ENCODE peak calls at places on chromosome 15, in six cellular contexts. O, Z, S, I, U and F are unnamed samples.

GRCh38 chr15:72197460-72198409 is at the start of gene GRAMD2A:
- DNase-seq in O (no peak), Z (peak), U (no peak), S (peak), I (no peak), F (peak)

GRCh38 chr15:84881520-84881830 is 3.0 kb upstream of the SLC28A1 start:
- DNase-seq in Z (no peak), O (no peak), I (no peak), S (no peak), U (no peak), F (no peak)

GRCh38 chr15:92570391-92570790 is 85.2 kb downstream of the FAM174B start:
- DNase-seq in Z (no peak), O (no peak), S (no peak), I (no peak), U (no peak), F (no peak)

GRCh38 chr15:95017950-95018349 is 786.6 kb downstream of the MCTP2 start:
- DNase-seq in I (peak), U (peak), Z (peak), O (no peak), S (peak), F (no peak)

GRCh38 chr15:90883526-90883931 is 775 bp upstream of the FES start:
- DNase-seq in S (peak), U (peak), Z (no peak), I (no peak), O (no peak), F (no peak)

GRCh38 chr15:63374686-63375520 is 6.7 kb downstream of the CA12 start:
- DNase-seq in S (peak), U (no peak), Z (no peak), I (no peak), O (peak), F (no peak)

GRCh38 chr15:40322531-40323238 is 807 bp upstream of the INAFM2 start:
- DNase-seq in Z (peak), I (peak), O (no peak), S (no peak), U (peak), F (peak)

GRCh38 chr15:91863621-91864255 is 10.2 kb downstream of the SLCO3A1 start:
- DNase-seq in O (no peak), I (no peak), S (no peak), Z (no peak), U (no peak), F (no peak)

GRCh38 chr15:85485956-85486567 is 105.7 kb downstream of the AKAP13 start:
- DNase-seq in O (peak), S (peak), U (no peak), Z (peak), I (peak), F (peak)

GRCh38 chr15:44697014-44697413 is 14.1 kb downstream of the PATL2 start:
- DNase-seq in I (no peak), S (no peak), O (no peak), Z (no peak), U (no peak), F (no peak)

GRCh38 chr15:101204744-101205535 is 46.9 kb downstream of the CHSY1 start:
- DNase-seq in O (no peak), I (no peak), Z (no peak), S (peak), U (no peak), F (no peak)

GRCh38 chr15:77419050-77419835 is 661 bp downstream of the PEAK1 start:
- DNase-seq in S (peak), Z (peak), U (peak), I (peak), O (no peak), F (peak)

GRCh38 chr15:70342554-70343548 is 245.1 kb upstream of the TLE3 start:
- DNase-seq in Z (no peak), I (no peak), U (no peak), O (no peak), S (no peak), F (no peak)

GRCh38 chr15:44435893-44436667 is 8.7 kb downstream of the CTDSPL2 start:
- DNase-seq in Z (no peak), S (peak), U (no peak), O (no peak), I (no peak), F (no peak)

GRCh38 chr15:68729789-68730201 is 90.9 kb downstream of the ANP32A start:
- DNase-seq in S (no peak), U (no peak), O (no peak), I (no peak), Z (no peak), F (no peak)

GRCh38 chr15:82566690-82567089 is 26.4 kb upstream of the RPS17 start:
- DNase-seq in U (no peak), S (peak), I (no peak), O (no peak), Z (no peak), F (no peak)

GRCh38 chr15:38705421-38706219 is 141.0 kb upstream of the RASGRP1 start:
- DNase-seq in Z (no peak), S (no peak), U (no peak), O (no peak), I (no peak), F (no peak)

GRCh38 chr15:77489647-77490046 is 69.0 kb downstream of the HMG20A start:
- DNase-seq in S (no peak), U (no peak), Z (no peak), O (no peak), I (no peak), F (no peak)

GRCh38 chr15:69143756-69144436 is 16.5 kb upstream of the GLCE start:
- DNase-seq in U (no peak), O (no peak), S (no peak), Z (no peak), I (no peak), F (no peak)

GRCh38 chr15:99999282-100000070 is 266.2 kb upstream of the LYSMD4 start:
- DNase-seq in U (no peak), O (no peak), S (no peak), I (no peak), Z (peak), F (no peak)

GRCh38 chr15:101309436-101310162 is 14.6 kb upstream of the SNRPA1 start:
- DNase-seq in S (no peak), U (no peak), O (no peak), I (no peak), Z (peak), F (no peak)

GRCh38 chr15:92394327-92395175 is 870 bp downstream of the ST8SIA2 start:
- DNase-seq in Z (no peak), U (no peak), O (no peak), S (no peak), I (no peak), F (peak)

GRCh38 chr15:31468911-31469800 is 142.5 kb downstream of the KLF13 start:
- DNase-seq in Z (no peak), S (no peak), O (no peak), I (no peak), U (no peak), F (no peak)

GRCh38 chr15:32743411-32744145 is 25.8 kb downstream of the GREM1 start:
- DNase-seq in I (no peak), U (no peak), S (peak), Z (no peak), O (no peak), F (no peak)

GRCh38 chr15:79680721-79681120 is 216.1 kb downstream of the MTHFS start:
- DNase-seq in O (peak), Z (no peak), U (no peak), S (peak), I (no peak), F (no peak)

GRCh38 chr15:78109156-78109555 is 16.8 kb downstream of the SH2D7 start:
- DNase-seq in U (no peak), Z (peak), I (no peak), S (no peak), O (no peak), F (no peak)

GRCh38 chr15:78418239-78418638 is 19.8 kb upstream of the IREB2 start:
- DNase-seq in I (no peak), O (no peak), S (peak), U (no peak), Z (no peak), F (no peak)

GRCh38 chr15:31129769-31130303 is 28.3 kb upstream of the TRPM1 start:
- DNase-seq in S (no peak), I (no peak), U (no peak), Z (no peak), O (no peak), F (no peak)

GRCh38 chr15:63389902-63390301 is 8.3 kb upstream of the CA12 start:
- DNase-seq in I (peak), Z (peak), O (no peak), U (peak), S (no peak), F (no peak)

GRCh38 chr15:63450884-63451225 is 53.5 kb upstream of the USP3 start:
- DNase-seq in U (no peak), O (no peak), Z (no peak), S (no peak), I (no peak), F (no peak)

GRCh38 chr15:82178061-82178460 is 84.5 kb downstream of the EFL1 start:
- DNase-seq in I (no peak), Z (no peak), U (no peak), S (peak), O (no peak), F (no peak)

GRCh38 chr15:83209333-83209732 is 1.7 kb upstream of the HDGFL3 start:
- DNase-seq in U (no peak), I (no peak), Z (no peak), O (no peak), S (no peak), F (no peak)

GRCh38 chr15:58390118-58390517 is 41.7 kb upstream of the LIPC start:
- DNase-seq in Z (no peak), O (no peak), U (no peak), I (no peak), S (no peak), F (no peak)
- TF ChIP-seq CTCF in Z (no peak), O (no peak), U (no peak), I (no peak), S (no peak), F (no peak)

GRCh38 chr15:52385670-52386069 is 90.1 kb upstream of the MYO5C start:
- DNase-seq in S (no peak), Z (no peak), O (no peak), I (no peak), U (no peak), F (no peak)
- TF ChIP-seq CTCF in S (no peak), Z (no peak), O (no peak), I (no peak), U (no peak), F (no peak)

GRCh38 chr15:35179739-35180138 is 94.6 kb upstream of the NANOGP8 start:
- DNase-seq in S (no peak), I (no peak), O (no peak), U (no peak), Z (no peak), F (no peak)

GRCh38 chr15:35186346-35186745 is 101.3 kb upstream of the NANOGP8 start:
- DNase-seq in U (no peak), I (no peak), Z (no peak), S (no peak), O (no peak), F (no peak)

GRCh38 chr15:35181538-35181937 is 96.4 kb upstream of the NANOGP8 start:
- DNase-seq in O (no peak), S (peak), U (no peak), Z (no peak), I (no peak), F (no peak)

GRCh38 chr15:35184646-35185045 is 99.6 kb upstream of the NANOGP8 start:
- DNase-seq in Z (no peak), S (no peak), U (no peak), O (no peak), I (no peak), F (no peak)

GRCh38 chr15:35182841-35183479 is 97.9 kb upstream of the NANOGP8 start:
- DNase-seq in O (no peak), S (no peak), Z (no peak), I (no peak), U (no peak), F (no peak)
- TF ChIP-seq CTCF in O (no peak), S (no peak), Z (no peak), I (no peak), U (no peak), F (no peak)

DNA sequence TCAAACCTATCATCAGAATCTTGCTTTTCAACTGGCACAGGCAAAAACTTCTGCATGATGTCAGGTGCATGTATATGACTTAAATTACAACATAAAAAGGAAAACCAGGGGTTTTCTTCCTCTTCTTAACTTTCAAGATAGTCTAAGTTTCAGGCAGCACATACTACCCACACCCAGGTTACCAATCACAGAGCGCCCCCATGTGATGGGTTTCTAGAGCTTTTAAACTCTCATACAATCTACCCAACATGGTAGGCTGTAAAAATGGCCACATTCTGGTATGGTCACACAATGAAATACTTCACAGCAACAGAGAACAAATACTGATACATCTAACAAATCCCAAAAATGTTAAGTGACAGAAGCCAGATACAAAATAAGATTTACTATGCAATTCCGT is 7.4 kb downstream of the MESD start:
- DNase-seq in I (no peak), U (no peak), Z (no peak), O (no peak), S (no peak), F (no peak)
- TF ChIP-seq CTCF in I (no peak), U (no peak), Z (no peak), O (no peak), S (no peak), F (no peak)

DNA sequence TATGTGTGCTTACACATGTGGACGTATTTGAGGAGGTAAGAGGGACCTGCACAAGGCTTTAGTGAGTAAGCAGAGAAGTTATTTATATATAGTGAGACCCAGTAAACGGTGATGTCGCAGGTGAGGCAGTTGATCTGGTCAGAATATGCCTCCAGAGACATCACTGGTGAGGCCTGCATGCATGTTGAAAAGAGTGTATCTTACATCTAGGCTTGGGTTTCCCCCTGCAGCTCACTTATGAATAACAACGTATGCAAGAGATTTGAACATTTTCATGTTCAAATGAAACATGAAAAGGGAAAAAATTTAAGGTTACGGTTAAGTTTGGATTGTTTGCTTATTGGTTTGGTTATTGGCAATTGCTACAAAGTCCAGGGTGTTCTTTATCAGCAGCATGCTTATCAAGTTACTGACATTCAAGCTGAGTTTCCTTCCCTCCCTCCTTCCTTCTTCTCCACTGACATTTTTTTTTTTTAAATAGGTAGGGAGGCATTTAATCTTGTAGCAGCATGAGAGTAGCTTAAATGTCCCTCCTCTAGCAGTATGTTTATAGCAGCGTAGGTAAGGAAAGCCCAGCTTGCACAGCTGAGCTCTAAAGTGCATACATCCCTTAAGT is 123.2 kb downstream of the IGF1R start:
- DNase-seq in I (no peak), U (no peak), Z (no peak), S (no peak), O (no peak), F (no peak)
- TF ChIP-seq CTCF in I (no peak), U (no peak), Z (no peak), S (no peak), O (no peak), F (no peak)

GRCh38 chr15:42421376-42421775 is 62.1 kb downstream of the CAPN3 start:
- DNase-seq in O (no peak), S (no peak), I (no peak), Z (no peak), U (no peak), F (no peak)
- TF ChIP-seq CTCF in O (no peak), S (no peak), I (no peak), Z (no peak), U (no peak), F (no peak)

DNA sequence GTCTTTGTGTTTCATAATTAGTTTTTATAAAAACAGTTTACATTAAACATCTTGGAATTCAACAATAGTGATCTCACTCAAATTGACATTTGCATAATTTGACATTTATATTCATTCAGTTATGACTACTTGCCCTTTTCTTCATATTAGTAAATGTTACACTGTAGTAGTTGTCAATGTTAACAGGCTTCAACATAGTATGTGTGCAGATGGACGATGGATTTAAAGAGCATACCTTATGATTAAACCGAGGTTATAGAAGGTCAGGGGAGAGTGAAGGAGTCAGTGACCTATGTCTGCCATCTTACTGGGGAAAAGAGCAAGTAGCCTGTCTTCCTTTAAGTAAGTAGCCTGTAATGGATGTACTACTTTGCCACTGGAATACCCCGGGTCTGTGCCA is 8.5 kb upstream of the CCNB2 start:
- DNase-seq in Z (no peak), U (no peak), I (no peak), O (no peak), S (no peak), F (no peak)
- TF ChIP-seq CTCF in Z (no peak), U (no peak), I (no peak), O (no peak), S (no peak), F (no peak)

GRCh38 chr15:74040115-74040850 is 42.1 kb downstream of the GOLGA6A start:
- DNase-seq in I (peak), U (no peak), O (peak), S (peak), Z (peak), F (no peak)
- TF ChIP-seq CTCF in I (no peak), U (no peak), O (no peak), S (peak), Z (no peak), F (no peak)

GRCh38 chr15:49472338-49472737 is 49.3 kb downstream of the FGF7 start:
- DNase-seq in I (no peak), O (no peak), S (no peak), U (no peak), Z (no peak), F (no peak)
- TF ChIP-seq CTCF in I (no peak), O (no peak), S (no peak), U (no peak), Z (no peak), F (no peak)